ENCODE peak calls at places on chromosomes 7 and 10, in seven cellular contexts. E is lower lobe of right lung; W is GDM1; N is fibroblast of mammary gland; S is COR-L47; R is stimulated activated CD4-positive, alpha-beta T cell treated with anti-CD3 and anti-CD28 coated beads, Interleukin-15, amount 100 ng/mL, for 1 hour; Y is left ventricle myocardium superior. L is an unnamed sample.

GRCh38 chr10:89438525-89438924 is 24.2 kb downstream of the IFIT5 start:
- DNase-seq in S (no peak), N (no peak), W (no peak), Y (no peak), E (no peak), R (no peak), L (no peak)

GRCh38 chr7:116777613-116778380 is 84.6 kb upstream of the CAPZA2 start:
- DNase-seq in W (no peak), N (peak; percentile 69), R (no peak), E (no peak), S (no peak), Y (no peak), L (no peak)

GRCh38 chr7:95622001-95622549 is 25.8 kb upstream of the PDK4 start:
- DNase-seq in N (no peak), E (no peak), Y (no peak), W (no peak), R (no peak), S (no peak), L (no peak)

GRCh38 chr10:50623299-50624153 is at the start of gene SGMS1:
- DNase-seq in R (peak; percentile 60), E (peak; percentile 93), N (peak; percentile 76), W (peak; percentile 77), S (peak; percentile 37), Y (peak; percentile 95), L (no peak)

GRCh38 chr10:121088524-121088923 is 237.4 kb downstream of the WDR11 start:
- DNase-seq in W (no peak), S (peak; percentile 22), E (no peak), R (no peak), N (no peak), Y (no peak), L (no peak)

GRCh38 chr7:25256424-25256823 is 28.1 kb upstream of the NPVF start:
- DNase-seq in W (no peak), S (no peak), Y (no peak), E (no peak), R (no peak), N (no peak), L (no peak)

GRCh38 chr7:85102813-85103350 is 84.0 kb downstream of the SEMA3D start:
- DNase-seq in N (peak; percentile 71), Y (no peak), S (no peak), R (no peak), W (no peak), E (no peak), L (no peak)

GRCh38 chr7:69967699-69968450 is 369.6 kb downstream of the AUTS2 start:
- DNase-seq in N (no peak), Y (no peak), W (no peak), E (no peak), S (no peak), R (no peak), L (no peak)

GRCh38 chr10:48759113-48759901 is 74.6 kb downstream of the WDFY4 start:
- DNase-seq in Y (no peak), W (no peak), E (no peak), N (no peak), S (no peak), R (no peak), L (no peak)

GRCh38 chr7:33876600-33877274 is 28.6 kb upstream of the BMPER start:
- DNase-seq in W (no peak), N (peak; percentile 70), E (no peak), Y (no peak), S (no peak), R (no peak), L (no peak)

GRCh38 chr10:69847883-69848282 is 46.2 kb downstream of the COL13A1 start:
- DNase-seq in R (no peak), S (no peak), E (no peak), N (peak; percentile 22), W (no peak), Y (no peak), L (no peak)

GRCh38 chr7:30717181-30717580 is 34.8 kb upstream of the INMT start:
- DNase-seq in Y (no peak), W (no peak), E (no peak), N (peak; percentile 43), R (no peak), S (no peak), L (no peak)

GRCh38 chr7:135537905-135538304 is 19.8 kb upstream of the NUP205 start:
- DNase-seq in Y (no peak), E (no peak), S (no peak), R (no peak), W (no peak), N (no peak), L (no peak)

GRCh38 chr7:129773871-129774270 is 162.4 kb downstream of the NRF1 start:
- DNase-seq in S (no peak), Y (no peak), N (no peak), E (no peak), W (no peak), R (no peak), L (no peak)

GRCh38 chr7:157941210-157941609 is 604.4 kb downstream of the DNAJB6 start:
- DNase-seq in Y (no peak), S (no peak), R (no peak), W (no peak), E (no peak), N (no peak), L (no peak)

GRCh38 chr7:155333346-155334234 is 35.9 kb downstream of the INSIG1 start:
- DNase-seq in W (no peak), S (no peak), R (no peak), E (no peak), Y (no peak), N (no peak), L (no peak)

GRCh38 chr10:17075510-17075909 is 54.1 kb downstream of the CUBN start:
- DNase-seq in Y (no peak), W (no peak), R (no peak), E (no peak), S (no peak), N (peak; percentile 97), L (no peak)

GRCh38 chr7:146948708-146949107 is 832.1 kb downstream of the CNTNAP2 start:
- DNase-seq in S (no peak), N (no peak), E (no peak), Y (no peak), W (no peak), R (no peak), L (no peak)

GRCh38 chr7:90723866-90724265 is 127.7 kb downstream of the CDK14 start:
- DNase-seq in Y (no peak), E (no peak), S (no peak), R (no peak), W (no peak), N (no peak), L (no peak)

GRCh38 chr10:131435760-131436448 is 124.4 kb upstream of the TCERG1L start:
- DNase-seq in W (no peak), R (no peak), N (peak; percentile 7), E (no peak), S (no peak), Y (no peak), L (no peak)

GRCh38 chr10:60842694-60843093 is 64.4 kb downstream of the CDK1 start:
- DNase-seq in S (no peak), Y (no peak), N (no peak), E (no peak), R (no peak), W (no peak), L (no peak)

GRCh38 chr7:12322903-12323300 is 80.8 kb downstream of the VWDE start:
- DNase-seq in S (peak; percentile 12), Y (no peak), N (peak; percentile 4), R (no peak), E (no peak), W (no peak), L (no peak)

GRCh38 chr10:4851846-4852245 is 25.8 kb downstream of the AKR1E2 start:
- DNase-seq in W (no peak), R (no peak), Y (peak; percentile 62), E (no peak), N (peak; percentile 15), S (peak; percentile 7), L (no peak)

GRCh38 chr10:19302117-19302516 is 253.5 kb downstream of the MALRD1 start:
- DNase-seq in Y (no peak), E (no peak), S (no peak), W (no peak), R (no peak), N (peak; percentile 58), L (no peak)

GRCh38 chr10:88343761-88344484 is 239.2 kb downstream of the RNLS start:
- DNase-seq in R (no peak), S (no peak), E (no peak), Y (no peak), W (no peak), N (peak; percentile 2), L (no peak)

GRCh38 chr7:23206511-23206867 is 24.6 kb downstream of the NUP42 start:
- DNase-seq in R (no peak), E (no peak), S (no peak), Y (no peak), N (no peak), W (no peak), L (no peak)

GRCh38 chr7:90211391-90212148 is at the start of gene STEAP2:
- DNase-seq in W (no peak), R (no peak), E (peak; percentile 87), N (peak; percentile 92), Y (peak; percentile 94), S (peak; percentile 44), L (no peak)

GRCh38 chr10:48322017-48322416 is 15.5 kb downstream of the MAPK8 start:
- DNase-seq in E (no peak), R (no peak), S (no peak), Y (no peak), N (no peak), W (no peak), L (no peak)

GRCh38 chr10:11434323-11434722 is 177.1 kb downstream of the USP6NL start:
- DNase-seq in W (no peak), R (no peak), S (no peak), N (no peak), E (no peak), Y (no peak), L (no peak)

GRCh38 chr7:81361769-81362168 is 408.1 kb downstream of the HGF start:
- DNase-seq in E (no peak), Y (no peak), S (no peak), R (no peak), N (no peak), W (no peak), L (no peak)

GRCh38 chr10:114244126-114244525 is 5.1 kb downstream of the VWA2 start:
- DNase-seq in R (no peak), E (no peak), W (no peak), S (no peak), N (no peak), Y (no peak), L (no peak)